ENCODE peak calls at places on chromosomes 6 and 20, in six cellular contexts. P is endodermal cell, C is HL-60, X is body of pancreas, W is psoas muscle, E is lower lobe of right lung. M is an unnamed sample.

GRCh38 chr6:82143041-82143481 is 104.5 kb downstream of the IBTK start:
- DNase-seq in X (no peak), E (no peak), W (no peak), C (no peak), P (no peak), M (no peak)

GRCh38 chr6:168319279-168320051 is at the start of gene DACT2:
- DNase-seq in C (no peak), E (no peak), W (no peak), X (no peak), P (peak; percentile 80), M (no peak)

GRCh38 chr20:62595491-62595890 is 46.8 kb upstream of the SLCO4A1 start:
- DNase-seq in W (no peak), X (peak; percentile 67), C (no peak), E (no peak), P (no peak), M (no peak)

GRCh38 chr6:154197176-154197850 is 158.3 kb downstream of the OPRM1 start:
- DNase-seq in P (no peak), E (no peak), C (no peak), X (no peak), W (no peak), M (no peak)

GRCh38 chr20:21265457-21266190 is 37.5 kb upstream of the XRN2 start:
- DNase-seq in X (no peak), C (no peak), W (no peak), P (no peak), E (no peak), M (peak; percentile 27)

GRCh38 chr6:38302081-38302480 is 337.6 kb downstream of the BTBD9 start:
- DNase-seq in P (no peak), W (no peak), C (no peak), E (no peak), X (no peak), M (no peak)

GRCh38 chr6:133100870-133101269 is 140.3 kb upstream of the EYA4 start:
- DNase-seq in W (no peak), C (no peak), E (no peak), X (no peak), P (no peak), M (no peak)

GRCh38 chr20:45111799-45112471 is 3.0 kb downstream of the WFDC5 start:
- DNase-seq in E (no peak), W (no peak), P (peak; percentile 80), X (no peak), C (no peak), M (peak; percentile 30)

GRCh38 chr6:157763129-157763893 is 59.7 kb upstream of the SNX9 start:
- DNase-seq in X (peak; percentile 99), W (peak; percentile 69), C (peak; percentile 41), E (peak; percentile 93), P (peak; percentile 97), M (no peak)

GRCh38 chr6:150408842-150409241 is 40.0 kb downstream of the IYD start:
- DNase-seq in E (no peak), C (no peak), X (peak; percentile 67), P (no peak), W (no peak), M (no peak)

GRCh38 chr20:58691405-58691772 is 1.2 kb upstream of the NPEPL1 start:
- DNase-seq in P (peak; percentile 50), W (no peak), C (no peak), E (no peak), X (no peak), M (no peak)

GRCh38 chr6:161434921-161435411 is 161.1 kb upstream of the AGPAT4 start:
- DNase-seq in W (no peak), P (no peak), X (peak; percentile 84), E (no peak), C (no peak), M (no peak)

GRCh38 chr6:148526145-148526544 is 183.5 kb downstream of the SASH1 start:
- DNase-seq in P (no peak), E (no peak), X (no peak), C (no peak), W (no peak), M (no peak)

GRCh38 chr6:30612213-30612612 is 4.8 kb downstream of the PPP1R10 start:
- DNase-seq in W (no peak), X (no peak), P (no peak), C (no peak), E (no peak), M (no peak)

GRCh38 chr6:30591008-30591407 is 19.8 kb downstream of the ABCF1 start:
- DNase-seq in C (no peak), P (no peak), X (no peak), E (no peak), W (no peak), M (no peak)

GRCh38 chr6:38272222-38272621 is 367.5 kb downstream of the BTBD9 start:
- DNase-seq in C (no peak), X (no peak), W (no peak), E (no peak), P (no peak), M (no peak)

GRCh38 chr20:63315240-63315981 is 22.4 kb downstream of the COL20A1 start:
- DNase-seq in X (no peak), E (peak; percentile 30), C (no peak), P (no peak), W (peak; percentile 39), M (no peak)

GRCh38 chr6:100344761-100345160 is 120.0 kb downstream of the SIM1 start:
- DNase-seq in X (no peak), C (no peak), E (no peak), W (no peak), P (no peak), M (no peak)

GRCh38 chr20:63641146-63641791 is 12.0 kb downstream of the STMN3 start:
- DNase-seq in X (peak; percentile 39), C (no peak), E (peak; percentile 77), W (no peak), P (no peak), M (no peak)

GRCh38 chr6:52663120-52663934 is 7.6 kb upstream of the TMEM14A start:
- DNase-seq in W (no peak), C (no peak), E (no peak), P (peak; percentile 61), X (peak; percentile 54), M (peak; percentile 55)

GRCh38 chr6:52662031-52662430 is 8.9 kb upstream of the TMEM14A start:
- DNase-seq in P (no peak), X (no peak), C (no peak), W (no peak), E (no peak), M (no peak)

GRCh38 chr6:52664991-52665686 is 5.8 kb upstream of the TMEM14A start:
- DNase-seq in W (no peak), P (peak; percentile 51), X (no peak), E (no peak), C (no peak), M (no peak)

GRCh38 chr6:52664185-52664990 is 6.5 kb upstream of the TMEM14A start:
- DNase-seq in C (peak; percentile 74), P (peak; percentile 98), X (peak; percentile 95), W (peak; percentile 87), E (peak; percentile 91), M (peak; percentile 99)

GRCh38 chr6:52663935-52664184 is 7.1 kb upstream of the TMEM14A start:
- DNase-seq in P (no peak), E (no peak), C (no peak), X (no peak), W (no peak), M (no peak)
- TF ChIP-seq CTCF in P (peak; percentile 35), E (no peak), C (no peak), X (no peak), W (no peak), M (no peak)

GRCh38 chr20:1945660-1946059 is 48.2 kb downstream of the PDYN start:
- DNase-seq in X (no peak), P (no peak), C (no peak), E (no peak), W (no peak), M (no peak)

GRCh38 chr20:1947535-1947846 is 46.4 kb downstream of the PDYN start:
- DNase-seq in P (no peak), E (no peak), W (no peak), X (no peak), C (no peak), M (no peak)

GRCh38 chr20:1946762-1947534 is 46.9 kb downstream of the PDYN start:
- DNase-seq in W (peak; percentile 80), X (peak; percentile 54), P (peak; percentile 94), E (peak; percentile 69), C (no peak), M (no peak)

GRCh38 chr20:1945134-1945618 is 48.7 kb downstream of the PDYN start:
- DNase-seq in X (peak; percentile 85), C (peak; percentile 95), W (peak; percentile 85), P (no peak), E (peak; percentile 82), M (no peak)

GRCh38 chr20:1946442-1946761 is 47.5 kb downstream of the PDYN start:
- DNase-seq in X (no peak), E (no peak), C (no peak), P (no peak), W (no peak), M (no peak)
- H3K27me3 ChIP-seq in X (no peaks in the 10 kb centered on the region), E (peaks cover 29% of the 10 kb centered on the region), C (no peaks in the 10 kb centered on the region), P (peaks cover 27% of the 10 kb centered on the region), W (no peaks in the 10 kb centered on the region), M (no peaks in the 10 kb centered on the region)

GRCh38 chr6:104957301-104958177 is 632 bp downstream of the LIN28B start:
- DNase-seq in E (no peak), C (no peak), P (peak; percentile 87), X (no peak), W (no peak), M (no peak)

GRCh38 chr6:104956663-104957294 is at the start of gene LIN28B:
- DNase-seq in W (no peak), C (no peak), X (no peak), P (no peak), E (no peak), M (no peak)

GRCh38 chr6:104958720-104959452 is 2.0 kb downstream of the LIN28B start:
- DNase-seq in P (no peak), C (no peak), W (no peak), E (no peak), X (no peak), M (no peak)

GRCh38 chr6:104958178-104958520 is 1.2 kb downstream of the LIN28B start:
- DNase-seq in X (no peak), E (no peak), C (no peak), W (no peak), P (no peak), M (no peak)

GRCh38 chr6:104959453-104959858 is 2.5 kb downstream of the LIN28B start:
- DNase-seq in P (no peak), X (no peak), E (no peak), C (no peak), W (no peak), M (no peak)
- H3K27ac ChIP-seq in P (no peak overlapping the region), X (no peak overlapping the region), E (no peak overlapping the region), C (no peak overlapping the region), W (no peak overlapping the region), M (no peak overlapping the region)

GRCh38 chr6:15256538-15257222 is 10.8 kb downstream of the JARID2 start:
- DNase-seq in W (no peak), C (no peak), P (peak; percentile 45), X (no peak), E (no peak), M (no peak)

GRCh38 chr6:15253107-15254073 is 7.5 kb downstream of the JARID2 start:
- DNase-seq in X (no peak), P (no peak), C (no peak), W (no peak), E (no peak), M (no peak)

GRCh38 chr6:15252205-15252604 is 6.3 kb downstream of the JARID2 start:
- DNase-seq in C (no peak), E (no peak), P (no peak), W (no peak), X (no peak), M (peak; percentile 56)

GRCh38 chr6:15255481-15256414 is 9.9 kb downstream of the JARID2 start:
- DNase-seq in E (no peak), W (no peak), P (no peak), C (no peak), X (no peak), M (peak; percentile 57)

GRCh38 chr6:15254074-15254975 is 8.5 kb downstream of the JARID2 start:
- DNase-seq in C (no peak), X (no peak), E (no peak), W (no peak), P (peak; percentile 68), M (no peak)
- TF ChIP-seq CTCF in C (no peak), X (no peak), E (no peak), W (peak; percentile 24), P (peak; percentile 61), M (peak; percentile 38)